ENCODE peak calls at places on chromosomes 4 and X, in seven cellular contexts. One of them, this sample, is unnamed.

GRCh38 chrX:69117876-69118526 is 47.3 kb downstream of the PJA1 start:
- DNase-seq in mammary epithelial cell: no peak
- DNase-seq in fibroblast of the aortic adventitia: no peak
- DNase-seq in fibroblast of lung: no peak
- DNase-seq in tibial artery: no peak
- DNase-seq in IMR-90: no peak
- DNase-seq in brain microvascular endothelial cell: no peak
- DNase-seq in this sample: no peak

GRCh38 chr4:35052546-35052945 is 1191.8 kb downstream of the ARAP2 start:
- DNase-seq in mammary epithelial cell: no peak
- DNase-seq in fibroblast of the aortic adventitia: no peak
- DNase-seq in fibroblast of lung: no peak
- DNase-seq in tibial artery: no peak
- DNase-seq in IMR-90: no peak
- DNase-seq in brain microvascular endothelial cell: no peak
- DNase-seq in this sample: no peak

GRCh38 chr4:119237642-119238041 is 25.1 kb downstream of the USP53 start:
- DNase-seq in mammary epithelial cell: no peak
- DNase-seq in fibroblast of the aortic adventitia: no peak
- DNase-seq in fibroblast of lung: no peak
- DNase-seq in tibial artery: no peak
- DNase-seq in IMR-90: no peak
- DNase-seq in brain microvascular endothelial cell: no peak
- DNase-seq in this sample: no peak

GRCh38 chrX:75076429-75076828 is 79.7 kb downstream of the ABCB7 start:
- DNase-seq in mammary epithelial cell: no peak
- DNase-seq in fibroblast of the aortic adventitia: no peak
- DNase-seq in fibroblast of lung: no peak
- DNase-seq in tibial artery: no peak
- DNase-seq in IMR-90: no peak
- DNase-seq in brain microvascular endothelial cell: no peak
- DNase-seq in this sample: no peak

GRCh38 chr4:5037553-5038551 is 13.4 kb upstream of the STK32B start:
- DNase-seq in mammary epithelial cell: peak
- DNase-seq in fibroblast of the aortic adventitia: peak
- DNase-seq in fibroblast of lung: peak
- DNase-seq in tibial artery: peak
- DNase-seq in IMR-90: peak
- DNase-seq in brain microvascular endothelial cell: peak
- DNase-seq in this sample: peak

GRCh38 chr4:82753238-82753637 is 45.4 kb downstream of the SCD5 start:
- DNase-seq in mammary epithelial cell: peak
- DNase-seq in fibroblast of the aortic adventitia: no peak
- DNase-seq in fibroblast of lung: no peak
- DNase-seq in tibial artery: no peak
- DNase-seq in IMR-90: no peak
- DNase-seq in brain microvascular endothelial cell: no peak
- DNase-seq in this sample: peak

GRCh38 chr4:179307297-179308136 is 1865.3 kb upstream of the AGA start:
- DNase-seq in mammary epithelial cell: peak
- DNase-seq in fibroblast of the aortic adventitia: peak
- DNase-seq in fibroblast of lung: peak
- DNase-seq in tibial artery: no peak
- DNase-seq in IMR-90: peak
- DNase-seq in brain microvascular endothelial cell: peak
- DNase-seq in this sample: peak

GRCh38 chr4:158998624-158999023 is 104.3 kb upstream of the RAPGEF2 start:
- DNase-seq in mammary epithelial cell: peak
- DNase-seq in fibroblast of the aortic adventitia: no peak
- DNase-seq in fibroblast of lung: no peak
- DNase-seq in tibial artery: no peak
- DNase-seq in IMR-90: no peak
- DNase-seq in brain microvascular endothelial cell: no peak
- DNase-seq in this sample: peak

DNA sequence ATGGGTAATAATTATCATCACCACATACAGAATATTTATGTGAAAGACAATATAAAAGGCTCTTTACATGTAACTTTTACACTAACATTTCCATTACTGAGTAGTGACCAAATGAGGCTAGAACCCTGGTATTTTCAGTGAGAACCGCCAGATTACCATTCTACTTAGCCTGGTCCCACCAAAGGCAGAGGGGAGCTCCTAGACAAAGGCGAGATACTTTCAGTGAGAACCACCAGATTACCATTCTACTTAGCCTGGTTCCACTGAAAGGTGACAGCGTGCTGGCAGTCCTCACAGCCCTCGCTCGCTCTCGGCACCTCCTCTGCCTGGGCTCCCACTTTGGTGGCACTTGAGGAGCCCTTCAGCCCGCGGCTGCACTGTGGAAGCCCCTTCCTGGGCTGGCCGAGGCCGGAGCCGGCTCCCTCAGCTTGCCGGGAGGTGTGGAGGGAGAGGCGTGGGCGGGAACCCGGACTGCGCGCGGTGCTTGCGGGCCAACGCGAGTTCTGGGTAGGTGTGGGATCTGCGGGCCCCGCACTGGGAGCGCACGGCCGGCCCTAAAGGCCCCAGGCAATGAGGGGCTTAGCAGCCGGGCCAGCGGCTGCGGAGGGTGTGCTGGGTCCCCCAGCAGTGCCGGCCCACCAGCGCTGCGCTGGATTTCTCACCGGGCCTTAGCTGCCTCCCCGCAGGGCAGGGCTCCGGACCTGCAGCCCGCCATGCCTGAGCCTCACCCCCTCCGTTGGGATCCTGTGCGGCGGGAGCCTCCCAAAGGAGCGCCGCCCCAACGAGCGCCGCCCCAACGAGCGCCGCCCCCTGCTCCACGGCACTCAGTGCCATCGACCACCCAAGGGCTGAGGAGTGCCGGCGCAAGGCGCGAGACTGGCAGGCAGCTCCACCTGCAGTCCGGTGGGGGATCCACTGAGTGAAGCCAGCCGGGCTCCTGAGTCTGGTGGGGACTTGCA is 1276.1 kb downstream of the PCDH7 start:
- DNase-seq in mammary epithelial cell: no peak
- DNase-seq in fibroblast of the aortic adventitia: no peak
- DNase-seq in fibroblast of lung: no peak
- DNase-seq in tibial artery: no peak
- DNase-seq in IMR-90: no peak
- DNase-seq in brain microvascular endothelial cell: no peak
- DNase-seq in this sample: peak
- H3K4me3 ChIP-seq in mammary epithelial cell: no peak
- H3K4me3 ChIP-seq in fibroblast of the aortic adventitia: no peak
- H3K4me3 ChIP-seq in fibroblast of lung: no peak
- H3K4me3 ChIP-seq in tibial artery: no peak
- H3K4me3 ChIP-seq in IMR-90: no peak
- H3K4me3 ChIP-seq in brain microvascular endothelial cell: no peak
- H3K4me3 ChIP-seq in this sample: peak

DNA sequence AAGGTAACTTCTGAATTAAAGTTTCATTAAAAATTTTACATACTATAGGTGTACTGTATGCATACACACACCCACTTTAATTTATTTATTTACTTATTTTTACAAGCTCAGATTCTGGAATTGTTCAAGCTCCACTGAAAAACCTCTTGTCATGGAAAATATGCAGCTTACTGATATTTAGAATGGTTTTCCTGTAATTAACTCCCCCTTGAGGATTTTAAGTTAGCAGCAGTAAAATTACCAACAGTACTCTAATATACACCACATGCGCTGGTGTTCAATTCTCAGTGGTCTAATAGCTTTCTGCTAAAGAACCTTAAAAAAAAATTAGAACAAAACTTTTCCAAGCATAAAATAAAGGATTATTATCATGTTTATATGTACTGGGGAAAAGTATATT is 12.0 kb downstream of the MAB21L2 start:
- DNase-seq in mammary epithelial cell: no peak
- DNase-seq in fibroblast of the aortic adventitia: peak
- DNase-seq in fibroblast of lung: peak
- DNase-seq in tibial artery: no peak
- DNase-seq in IMR-90: peak
- DNase-seq in brain microvascular endothelial cell: no peak
- DNase-seq in this sample: no peak
- TF ChIP-seq CTCF in mammary epithelial cell: no peak
- TF ChIP-seq CTCF in fibroblast of the aortic adventitia: peak
- TF ChIP-seq CTCF in fibroblast of lung: peak
- TF ChIP-seq CTCF in tibial artery: no peak
- TF ChIP-seq CTCF in IMR-90: peak
- TF ChIP-seq CTCF in brain microvascular endothelial cell: peak
- TF ChIP-seq CTCF in this sample: no peak

DNA sequence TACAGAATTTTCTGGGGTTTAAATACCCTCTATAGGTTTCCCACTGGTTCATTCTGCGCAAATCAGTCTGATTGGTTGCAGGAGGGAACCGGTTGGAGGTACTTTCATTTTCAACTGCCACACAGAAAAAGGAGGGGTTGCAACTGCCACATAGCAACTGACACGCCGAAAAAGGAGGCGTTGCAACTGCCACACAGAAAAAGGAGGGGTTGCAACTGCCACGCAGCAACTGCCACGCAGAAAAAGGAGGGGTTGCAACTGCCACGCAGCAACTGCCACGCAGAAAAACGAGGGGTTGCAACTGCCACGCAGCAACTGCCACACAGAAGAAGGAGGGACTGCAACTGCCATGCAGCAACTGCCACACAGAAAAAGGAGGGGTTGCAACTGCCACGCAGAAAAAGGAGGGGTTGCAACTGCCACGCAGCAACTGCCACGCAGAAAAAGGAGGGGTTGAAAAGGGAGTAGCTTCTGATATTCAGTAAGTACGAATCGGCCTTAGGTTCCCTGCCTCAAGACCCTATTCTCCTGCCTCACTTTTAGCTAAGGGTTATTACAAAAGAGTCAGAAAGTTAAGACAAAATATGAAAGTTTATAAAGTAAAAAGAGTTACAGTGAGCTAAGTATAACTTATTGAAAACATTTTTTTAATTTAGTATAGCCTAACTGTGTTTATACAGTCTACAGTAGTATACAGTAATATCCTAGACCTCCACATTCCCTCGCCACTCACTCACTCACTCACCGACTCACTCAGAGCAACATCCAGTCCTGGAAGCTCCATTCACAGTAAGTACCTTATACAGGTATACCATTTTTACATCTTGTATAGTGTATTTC is 431.8 kb downstream of the KCTD8 start:
- DNase-seq in mammary epithelial cell: no peak
- DNase-seq in fibroblast of the aortic adventitia: peak
- DNase-seq in fibroblast of lung: peak
- DNase-seq in tibial artery: no peak
- DNase-seq in IMR-90: peak
- DNase-seq in brain microvascular endothelial cell: no peak
- DNase-seq in this sample: no peak
- H3K4me3 ChIP-seq in mammary epithelial cell: no peak
- H3K4me3 ChIP-seq in fibroblast of the aortic adventitia: no peak
- H3K4me3 ChIP-seq in fibroblast of lung: no peak
- H3K4me3 ChIP-seq in tibial artery: no peak
- H3K4me3 ChIP-seq in IMR-90: no peak
- H3K4me3 ChIP-seq in brain microvascular endothelial cell: no peak
- H3K4me3 ChIP-seq in this sample: no peak

GRCh38 chrX:107728342-107729099 is 47.1 kb downstream of the TSC22D3 start:
- DNase-seq in mammary epithelial cell: no peak
- DNase-seq in fibroblast of the aortic adventitia: no peak
- DNase-seq in fibroblast of lung: no peak
- DNase-seq in tibial artery: no peak
- DNase-seq in IMR-90: no peak
- DNase-seq in brain microvascular endothelial cell: no peak
- DNase-seq in this sample: no peak

GRCh38 chrX:107730991-107731766 is 44.4 kb downstream of the TSC22D3 start:
- DNase-seq in mammary epithelial cell: no peak
- DNase-seq in fibroblast of the aortic adventitia: peak
- DNase-seq in fibroblast of lung: no peak
- DNase-seq in tibial artery: no peak
- DNase-seq in IMR-90: peak
- DNase-seq in brain microvascular endothelial cell: no peak
- DNase-seq in this sample: no peak

GRCh38 chrX:107731831-107732502 is 43.6 kb downstream of the TSC22D3 start:
- DNase-seq in mammary epithelial cell: peak
- DNase-seq in fibroblast of the aortic adventitia: peak
- DNase-seq in fibroblast of lung: peak
- DNase-seq in tibial artery: peak
- DNase-seq in IMR-90: peak
- DNase-seq in brain microvascular endothelial cell: peak
- DNase-seq in this sample: peak

GRCh38 chrX:107730298-107730655 is 45.3 kb downstream of the TSC22D3 start:
- DNase-seq in mammary epithelial cell: no peak
- DNase-seq in fibroblast of the aortic adventitia: no peak
- DNase-seq in fibroblast of lung: no peak
- DNase-seq in tibial artery: no peak
- DNase-seq in IMR-90: no peak
- DNase-seq in brain microvascular endothelial cell: no peak
- DNase-seq in this sample: no peak

DNA sequence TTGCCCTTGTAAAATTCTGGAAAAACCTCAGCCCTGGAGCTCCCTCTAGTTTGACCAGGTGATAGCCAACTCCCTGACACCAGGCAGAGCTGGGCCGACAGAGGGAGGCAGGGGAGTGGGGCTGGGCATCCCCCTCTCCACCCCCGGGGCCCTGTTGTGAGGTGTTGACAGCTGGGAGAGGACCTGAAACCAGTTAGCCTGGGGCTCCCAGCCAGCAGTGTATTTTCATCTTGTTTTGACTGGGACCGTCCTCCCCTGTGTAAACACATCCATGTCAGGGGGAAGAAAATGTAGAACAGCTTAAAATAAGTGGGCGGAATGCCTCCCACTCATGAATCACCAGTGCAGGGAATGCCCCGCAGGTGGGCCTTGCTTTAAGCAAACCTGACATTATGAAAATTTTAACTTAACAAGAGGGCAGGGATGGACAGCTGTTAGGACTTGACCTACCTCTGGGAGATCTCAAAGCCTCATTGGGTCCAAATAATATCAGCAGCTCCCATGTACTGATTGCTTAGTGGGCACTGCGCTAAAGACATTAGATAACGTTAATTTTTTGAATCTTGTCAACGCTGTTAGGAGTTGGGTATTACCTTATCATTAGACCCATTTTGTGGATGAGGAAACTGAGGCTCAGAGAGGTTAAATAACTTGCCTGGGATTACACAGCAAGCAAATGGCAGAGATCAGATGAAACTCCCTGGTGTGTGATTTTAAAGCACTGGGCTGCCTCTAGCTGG is 45.9 kb downstream of the TSC22D3 start:
- DNase-seq in mammary epithelial cell: peak
- DNase-seq in fibroblast of the aortic adventitia: no peak
- DNase-seq in fibroblast of lung: no peak
- DNase-seq in tibial artery: peak
- DNase-seq in IMR-90: no peak
- DNase-seq in brain microvascular endothelial cell: no peak
- DNase-seq in this sample: peak
- TF ChIP-seq CTCF in mammary epithelial cell: no peak
- TF ChIP-seq CTCF in fibroblast of the aortic adventitia: no peak
- TF ChIP-seq CTCF in fibroblast of lung: no peak
- TF ChIP-seq CTCF in tibial artery: no peak
- TF ChIP-seq CTCF in IMR-90: no peak
- TF ChIP-seq CTCF in brain microvascular endothelial cell: no peak
- TF ChIP-seq CTCF in this sample: no peak